ENCODE peak calls at places on chromosome 1, in four cellular contexts. T is HFF-Myc, E is left ventricle myocardium inferior, Y is fibroblast of villous mesenchyme. L is an unnamed sample.

GRCh38 chr1:184770176-184770575 is 15.5 kb upstream of the EDEM3 start:
- DNase-seq in Y (peak), E (no peak), T (no peak), L (no peak)

GRCh38 chr1:44808063-44808937 is at the start of gene BTBD19:
- DNase-seq in E (peak), T (no peak), Y (peak), L (peak)

GRCh38 chr1:186082235-186082937 is 292.7 kb downstream of the TPR start:
- DNase-seq in T (peak), E (peak), Y (peak), L (peak)

GRCh38 chr1:178650950-178651461 is 74.0 kb upstream of the RALGPS2 start:
- DNase-seq in T (peak), Y (peak), E (no peak), L (no peak)

GRCh38 chr1:20279507-20279906 is 11.2 kb upstream of the VWA5B1 start:
- DNase-seq in T (peak), Y (peak), E (no peak), L (no peak)

GRCh38 chr1:9996624-9997582 is at the start of gene RBP7:
- DNase-seq in Y (no peak), E (peak), T (no peak), L (peak)

GRCh38 chr1:101444873-101445618 is 208.2 kb downstream of the S1PR1 start:
- DNase-seq in T (no peak), Y (no peak), E (peak), L (no peak)

GRCh38 chr1:47675047-47675675 is 237.3 kb downstream of the FOXD2 start:
- DNase-seq in Y (no peak), E (no peak), T (no peak), L (no peak)

GRCh38 chr1:98991127-98992003 is 13.3 kb downstream of the PLPPR5 start:
- DNase-seq in Y (peak), E (no peak), T (peak), L (no peak)

GRCh38 chr1:16122361-16122881 is 33.4 kb downstream of the EPHA2 start:
- DNase-seq in Y (no peak), E (no peak), T (no peak), L (no peak)

GRCh38 chr1:29690156-29690555 is 453.8 kb downstream of the PTPRU start:
- DNase-seq in Y (no peak), T (no peak), E (no peak), L (no peak)

GRCh38 chr1:169484107-169484506 is 1.6 kb downstream of the SLC19A2 start:
- DNase-seq in T (no peak), Y (no peak), E (no peak), L (no peak)

GRCh38 chr1:9873992-9874391 is 36.1 kb downstream of the CTNNBIP1 start:
- DNase-seq in E (no peak), Y (no peak), T (no peak), L (no peak)

GRCh38 chr1:241423541-241424479 is 66.8 kb upstream of the RGS7 start:
- DNase-seq in Y (peak), E (no peak), T (no peak), L (no peak)

GRCh38 chr1:108200627-108201106 is 524 bp upstream of the SLC25A24 start:
- DNase-seq in E (no peak), Y (peak), T (peak), L (peak)

GRCh38 chr1:205493241-205494085 is 11.0 kb upstream of the CDK18 start:
- DNase-seq in T (peak), Y (peak), E (no peak), L (peak)

GRCh38 chr1:107622975-107623374 is 342.0 kb downstream of the VAV3 start:
- DNase-seq in T (no peak), Y (peak), E (no peak), L (no peak)

GRCh38 chr1:201883786-201884185 is 4.9 kb upstream of the SHISA4 start:
- DNase-seq in T (no peak), E (peak), Y (peak), L (no peak)

GRCh38 chr1:18556364-18556763 is 74.3 kb upstream of the PAX7 start:
- DNase-seq in E (no peak), T (no peak), Y (peak), L (no peak)

GRCh38 chr1:234848972-234849641 is 239.1 kb upstream of the IRF2BP2 start:
- DNase-seq in T (no peak), Y (peak), E (no peak), L (no peak)

GRCh38 chr1:211517006-211517405 is 25.0 kb upstream of the RD3 start:
- DNase-seq in E (no peak), T (no peak), Y (no peak), L (no peak)

GRCh38 chr1:239448911-239449310 is 62.5 kb downstream of the CHRM3 start:
- DNase-seq in T (no peak), Y (no peak), E (no peak), L (no peak)

GRCh38 chr1:6824665-6825368 is 39.6 kb downstream of the CAMTA1 start:
- DNase-seq in T (no peak), Y (no peak), E (no peak), L (no peak)

GRCh38 chr1:39352881-39353280 is 138.6 kb upstream of the BMP8A start:
- DNase-seq in Y (peak), E (no peak), T (no peak), L (no peak)

GRCh38 chr1:29504266-29504665 is 267.9 kb downstream of the PTPRU start:
- DNase-seq in E (no peak), T (no peak), Y (no peak), L (no peak)

GRCh38 chr1:1858382-1859086 is 32.4 kb downstream of the GNB1 start:
- DNase-seq in T (peak), Y (peak), E (peak), L (peak)

GRCh38 chr1:15444476-15445389 is 6.5 kb downstream of the CTRC start:
- DNase-seq in E (no peak), T (no peak), Y (no peak), L (no peak)

GRCh38 chr1:35390600-35391494 is 122.3 kb downstream of the ZMYM4 start:
- DNase-seq in E (no peak), T (peak), Y (peak), L (no peak)

GRCh38 chr1:60831780-60832179 is 250.6 kb upstream of the NFIA start:
- DNase-seq in E (no peak), Y (no peak), T (no peak), L (no peak)

GRCh38 chr1:84892657-84893618 is at the start of gene LPAR3:
- DNase-seq in T (no peak), Y (peak), E (peak), L (no peak)

GRCh38 chr1:230972855-230973271 is 5.8 kb downstream of the TTC13 start:
- DNase-seq in T (no peak), Y (no peak), E (no peak), L (no peak)

GRCh38 chr1:225944951-225945350 is 3.9 kb upstream of the LEFTY2 start:
- DNase-seq in Y (no peak), E (no peak), T (no peak), L (no peak)

DNA sequence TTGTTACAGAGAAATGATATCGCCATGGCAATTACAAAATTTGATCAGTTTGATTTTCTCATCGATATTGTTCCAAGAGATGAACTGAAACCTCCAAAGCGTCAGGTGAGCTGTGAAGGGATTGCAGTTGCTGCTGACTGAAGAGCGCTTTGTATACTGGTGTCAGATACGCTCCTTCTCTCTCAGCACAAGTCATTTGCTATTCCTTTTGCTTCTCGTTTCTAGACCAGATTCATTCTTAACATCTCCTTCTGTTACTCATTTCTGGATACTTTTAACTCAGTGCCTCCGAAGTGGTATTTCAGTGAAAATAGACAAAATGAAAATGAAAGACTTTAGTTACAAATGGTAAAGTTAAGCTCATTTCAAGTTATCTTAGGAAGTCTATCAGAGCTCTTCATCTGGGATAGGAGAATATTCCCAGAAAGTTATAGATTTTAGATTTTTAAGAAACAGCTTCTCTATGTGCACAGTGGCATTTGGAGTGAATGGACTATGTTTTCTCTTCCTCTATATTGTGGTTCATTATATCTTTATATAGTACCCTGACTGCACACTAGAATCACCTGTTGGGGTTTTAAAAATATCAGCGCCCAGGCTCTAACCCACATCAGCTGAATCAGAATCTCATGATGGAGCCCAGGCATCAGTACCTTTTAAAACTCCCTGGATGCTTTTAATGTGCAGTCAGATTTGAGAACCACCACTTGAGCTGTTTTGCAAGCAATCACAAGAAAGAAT is 30.3 kb upstream of the KCNQ4 start:
- DNase-seq in Y (no peak), T (no peak), E (no peak), L (no peak)
- H3K4me3 ChIP-seq in Y (no peak), T (no peak), E (no peak), L (no peak)

DNA sequence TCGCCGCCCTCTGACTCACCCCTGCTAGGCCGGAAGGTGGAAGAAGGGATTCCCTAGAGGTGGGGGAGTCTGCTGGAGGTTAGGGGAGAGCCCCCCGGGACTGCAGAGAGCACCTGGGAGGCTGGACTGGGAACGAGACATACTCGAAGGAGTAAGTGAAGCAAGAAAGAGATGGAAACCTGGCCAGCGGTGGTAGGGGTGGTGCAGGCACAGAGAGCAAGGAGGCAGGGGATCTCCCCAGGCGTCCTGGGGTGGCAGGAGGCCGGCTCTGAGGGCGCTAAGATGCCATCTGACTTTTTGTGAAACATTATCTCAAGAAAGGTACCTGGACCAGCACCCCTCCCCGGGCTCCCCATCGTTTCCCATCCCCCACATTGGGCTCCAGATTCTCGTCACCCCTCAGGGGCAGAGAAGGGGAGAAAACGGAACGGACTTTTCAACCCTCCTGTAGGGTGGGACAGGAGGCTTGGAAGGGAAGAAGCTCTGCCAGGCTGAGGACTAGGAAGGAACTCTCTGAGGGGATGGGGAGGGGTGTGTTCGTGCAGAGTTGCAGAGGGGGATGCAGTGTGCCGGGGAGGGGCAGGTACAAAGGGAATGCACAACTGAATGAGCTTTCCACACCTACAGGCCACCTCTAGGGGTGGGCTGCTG is 712 bp downstream of the CHRNB2 start:
- DNase-seq in T (no peak), Y (no peak), E (no peak), L (no peak)
- H3K4me3 ChIP-seq in T (no peak), Y (peak), E (peak), L (no peak)

GRCh38 chr1:54254055-54254454 is 54.1 kb downstream of the MRPL37 start:
- DNase-seq in E (no peak), T (no peak), Y (peak), L (peak)
- H3K4me3 ChIP-seq in E (no peak), T (no peak), Y (no peak), L (no peak)

DNA sequence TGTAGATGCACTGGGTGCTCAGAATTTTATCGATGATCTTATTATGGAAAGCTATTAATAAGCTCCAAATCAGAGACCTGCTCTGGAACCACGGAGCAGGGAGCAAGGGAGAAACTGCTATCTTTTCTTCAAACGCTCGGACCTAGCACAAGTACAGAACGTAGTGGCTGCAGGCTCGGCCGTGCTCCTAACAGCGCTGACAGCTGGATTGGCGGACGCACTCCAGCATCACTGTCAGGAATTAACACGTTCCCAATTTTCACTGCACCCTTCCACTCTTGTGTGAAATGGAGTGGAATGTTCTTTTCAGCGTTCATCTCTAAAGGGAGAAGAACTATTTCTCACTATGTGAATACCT is 107.0 kb downstream of the ZNF281 start:
- DNase-seq in T (no peak), Y (no peak), E (no peak), L (no peak)
- H3K4me3 ChIP-seq in T (peak), Y (peak), E (peak), L (peak)

DNA sequence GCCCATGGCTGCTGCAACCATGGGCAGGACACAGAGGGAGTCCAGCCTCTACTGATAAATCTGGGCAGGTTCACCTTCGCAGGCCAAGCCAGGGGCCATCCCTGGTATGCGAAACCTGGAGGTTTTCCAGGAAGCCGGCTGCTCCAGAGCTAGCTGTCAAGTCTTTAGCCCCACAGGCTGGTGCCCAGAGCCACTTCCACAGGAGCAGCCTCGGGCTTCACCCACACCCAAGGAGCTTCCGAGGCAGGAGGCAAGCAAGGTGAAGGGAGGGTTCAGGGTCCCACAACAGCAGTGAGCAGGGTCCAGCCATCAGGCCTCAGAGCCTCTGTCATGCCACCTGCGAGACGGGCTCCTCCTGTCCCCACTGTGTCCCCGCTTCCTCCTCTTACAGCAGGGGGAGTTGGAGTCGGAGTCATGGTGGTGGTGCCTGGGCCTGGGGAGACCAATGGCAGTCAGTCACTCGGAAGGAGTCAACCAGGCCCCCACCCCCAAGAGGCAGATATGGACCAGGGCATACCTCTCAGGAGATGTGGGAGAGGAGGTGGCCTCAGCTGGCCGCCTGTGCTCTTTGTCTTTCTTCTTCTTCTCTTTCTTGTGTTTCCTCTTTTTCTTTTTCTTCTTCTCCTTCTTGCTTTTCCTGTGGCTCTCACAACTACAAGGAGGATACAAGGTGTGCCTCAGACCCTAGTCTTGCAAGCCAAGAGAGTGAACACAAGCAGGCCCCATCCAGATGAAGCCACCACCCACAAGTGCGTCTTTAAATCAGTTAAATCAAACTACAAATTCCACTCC is 2.1 kb downstream of the C1orf35 start:
- DNase-seq in T (no peak), Y (no peak), E (no peak), L (no peak)
- H3K4me3 ChIP-seq in T (peak), Y (no peak), E (no peak), L (no peak)

GRCh38 chr1:114758251-114758832 is 558 bp upstream of the CSDE1 start:
- DNase-seq in E (no peak), T (peak), Y (peak), L (no peak)
- H3K4me3 ChIP-seq in E (peak), T (peak), Y (peak), L (peak)

GRCh38 chr1:27727126-27727525 is 1.4 kb downstream of the FAM76A start:
- DNase-seq in E (no peak), T (no peak), Y (peak), L (no peak)
- H3K4me3 ChIP-seq in E (peak), T (peak), Y (peak), L (no peak)

DNA sequence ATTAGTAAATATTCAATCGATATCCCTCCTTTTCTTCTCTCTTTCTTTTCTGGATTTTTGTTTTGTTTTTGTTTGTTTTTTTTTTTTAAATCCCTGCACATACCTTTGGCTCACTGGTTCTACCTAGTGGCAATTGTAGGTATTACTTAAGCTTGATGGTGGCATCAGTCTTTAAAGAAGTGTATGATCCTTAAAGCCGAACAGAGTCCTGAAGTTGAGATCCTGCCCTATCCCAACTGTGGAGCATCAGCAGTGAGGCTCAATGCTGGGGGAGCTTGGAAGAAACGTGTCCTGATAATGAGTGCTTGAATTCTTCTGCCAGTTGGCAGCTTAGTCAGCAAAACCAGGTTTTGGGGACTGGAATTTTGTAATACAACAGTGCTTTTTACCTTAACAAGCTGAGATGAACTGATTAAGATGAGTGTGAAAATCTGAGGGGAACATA is 60.8 kb downstream of the FASLG start:
- DNase-seq in T (peak), Y (peak), E (no peak), L (no peak)
- H3K4me3 ChIP-seq in T (no peak), Y (no peak), E (no peak), L (no peak)

GRCh38 chr1:119647228-119647733 is 785 bp downstream of the ZNF697 start:
- DNase-seq in E (peak), Y (no peak), T (no peak), L (peak)

GRCh38 chr1:119647734-119648619 is at the start of gene ZNF697:
- DNase-seq in T (peak), E (peak), Y (peak), L (peak)

GRCh38 chr1:119648620-119649004 is 546 bp upstream of the ZNF697 start:
- DNase-seq in E (no peak), T (no peak), Y (peak), L (peak)

GRCh38 chr1:119651133-119651532 is 3.1 kb upstream of the ZNF697 start:
- DNase-seq in T (no peak), Y (no peak), E (no peak), L (no peak)

GRCh38 chr1:119646521-119647227 is 1.4 kb downstream of the ZNF697 start:
- DNase-seq in Y (peak), E (no peak), T (no peak), L (no peak)
- H3K4me3 ChIP-seq in Y (peak), E (peak), T (peak), L (peak)